ENCODE peak calls at places on chromosomes 6 and 20, in six cellular contexts. U is fibroblast of lung, G is right cardiac atrium, P is upper lobe of right lung, L is sigmoid colon, A is AG04450. N is an unnamed sample.

GRCh38 chr6:33633084-33633461 is 12.0 kb downstream of the ITPR3 start:
- DNase-seq in U (no peak), G (no peak), P (no peak), L (no peak), A (no peak), N (no peak)

GRCh38 chr20:57663681-57664451 is 43.6 kb upstream of the ZBP1 start:
- DNase-seq in U (no peak), G (peak; percentile 50), P (peak; percentile 61), L (peak; percentile 64), A (no peak), N (no peak)

GRCh38 chr6:54361734-54362133 is 53.5 kb downstream of the TINAG start:
- DNase-seq in U (no peak), G (no peak), P (no peak), L (no peak), A (no peak), N (no peak)

GRCh38 chr6:42276008-42276890 is 58.6 kb upstream of the MRPS10 start:
- DNase-seq in U (peak; percentile 63), G (peak; percentile 80), P (no peak), L (peak; percentile 86), A (no peak), N (no peak)

GRCh38 chr6:35253249-35253648 is 6.3 kb upstream of the ZNF76 start:
- DNase-seq in U (no peak), G (no peak), P (no peak), L (peak; percentile 54), A (no peak), N (no peak)

GRCh38 chr20:33910056-33910455 is 83.7 kb upstream of the RALY start:
- DNase-seq in U (peak; percentile 68), G (no peak), P (no peak), L (no peak), A (no peak), N (peak; percentile 36)

GRCh38 chr20:55252525-55252924 is 752.8 kb downstream of the CBLN4 start:
- DNase-seq in U (no peak), G (no peak), P (no peak), L (no peak), A (no peak), N (peak; percentile 43)

GRCh38 chr6:6927437-6928361 is 180.1 kb upstream of the RREB1 start:
- DNase-seq in U (peak; percentile 40), G (peak; percentile 79), P (peak; percentile 78), L (no peak), A (no peak), N (no peak)

GRCh38 chr20:10565191-10565921 is 108.4 kb downstream of the JAG1 start:
- DNase-seq in U (peak; percentile 90), G (peak; percentile 47), P (no peak), L (no peak), A (peak; percentile 32), N (no peak)

GRCh38 chr6:31874836-31875572 is 3.8 kb downstream of the SLC44A4 start:
- DNase-seq in U (peak; percentile 37), G (peak; percentile 8), P (no peak), L (no peak), A (no peak), N (no peak)

GRCh38 chr6:8277769-8278168 is 157.6 kb downstream of the SLC35B3 start:
- DNase-seq in U (no peak), G (no peak), P (no peak), L (no peak), A (no peak), N (no peak)

GRCh38 chr6:44049163-44049988 is 77.9 kb downstream of the MRPL14 start:
- DNase-seq in U (peak; percentile 85), G (no peak), P (no peak), L (peak; percentile 85), A (no peak), N (peak; percentile 84)

GRCh38 chr6:156538875-156539660 is 238.1 kb upstream of the ARID1B start:
- DNase-seq in U (no peak), G (no peak), P (no peak), L (no peak), A (no peak), N (no peak)

GRCh38 chr6:16394651-16395050 is 156.3 kb downstream of the GMPR start:
- DNase-seq in U (no peak), G (no peak), P (no peak), L (no peak), A (no peak), N (no peak)

GRCh38 chr20:37990571-37991151 is 42.6 kb downstream of the TTI1 start:
- DNase-seq in U (peak; percentile 91), G (peak; percentile 87), P (peak; percentile 80), L (no peak), A (peak; percentile 59), N (no peak)

GRCh38 chr20:1328680-1329330 is at the start of gene SDCBP2:
- DNase-seq in U (no peak), G (no peak), P (peak; percentile 77), L (peak; percentile 49), A (no peak), N (no peak)

GRCh38 chr6:24667378-24667803 is 514 bp downstream of the ACOT13 start:
- DNase-seq in U (no peak), G (no peak), P (no peak), L (no peak), A (no peak), N (no peak)

GRCh38 chr6:10400330-10400729 is 14.5 kb downstream of the TFAP2A start:
- DNase-seq in U (no peak), G (no peak), P (no peak), L (no peak), A (no peak), N (no peak)

GRCh38 chr6:158660331-158660730 is 10.5 kb downstream of the SYTL3 start:
- DNase-seq in U (peak; percentile 29), G (no peak), P (no peak), L (peak; percentile 8), A (no peak), N (no peak)

GRCh38 chr20:53224851-53225250 is 252.7 kb downstream of the TSHZ2 start:
- DNase-seq in U (peak; percentile 86), G (no peak), P (no peak), L (no peak), A (no peak), N (no peak)

GRCh38 chr6:4398806-4399205 is 263.4 kb upstream of the ECI2 start:
- DNase-seq in U (no peak), G (no peak), P (no peak), L (no peak), A (peak; percentile 16), N (no peak)

GRCh38 chr6:17418281-17419188 is 25.1 kb downstream of the CAP2 start:
- DNase-seq in U (no peak), G (peak; percentile 35), P (no peak), L (no peak), A (no peak), N (peak; percentile 25)

GRCh38 chr6:135277422-135277821 is 96.3 kb downstream of the MYB start:
- DNase-seq in U (no peak), G (no peak), P (no peak), L (no peak), A (no peak), N (no peak)

GRCh38 chr6:30101939-30102700 is 10.8 kb downstream of the TRIM31 start:
- DNase-seq in U (peak; percentile 75), G (peak; percentile 96), P (peak; percentile 96), L (peak; percentile 95), A (peak; percentile 43), N (peak; percentile 85)
- H3K27me3 ChIP-seq in U (peaks cover 34% of the 10 kb centered on the region), G (no peaks in the 10 kb centered on the region), P (peaks cover 23% of the 10 kb centered on the region), L (peaks cover 21% of the 10 kb centered on the region), A (peaks cover 60% of the 10 kb centered on the region), N (peaks cover 2% of the 10 kb centered on the region)

GRCh38 chr6:168014406-168014959 is 17.0 kb downstream of the KIF25 start:
- DNase-seq in U (no peak), G (no peak), P (no peak), L (no peak), A (no peak), N (no peak)

GRCh38 chr6:168011291-168011690 is 13.8 kb downstream of the KIF25 start:
- DNase-seq in U (no peak), G (no peak), P (no peak), L (no peak), A (no peak), N (no peak)

GRCh38 chr6:168015492-168016175 is 18.2 kb downstream of the KIF25 start:
- DNase-seq in U (no peak), G (no peak), P (no peak), L (no peak), A (no peak), N (no peak)

GRCh38 chr6:168013250-168013915 is 15.9 kb downstream of the KIF25 start:
- DNase-seq in U (no peak), G (no peak), P (no peak), L (no peak), A (no peak), N (no peak)

DNA sequence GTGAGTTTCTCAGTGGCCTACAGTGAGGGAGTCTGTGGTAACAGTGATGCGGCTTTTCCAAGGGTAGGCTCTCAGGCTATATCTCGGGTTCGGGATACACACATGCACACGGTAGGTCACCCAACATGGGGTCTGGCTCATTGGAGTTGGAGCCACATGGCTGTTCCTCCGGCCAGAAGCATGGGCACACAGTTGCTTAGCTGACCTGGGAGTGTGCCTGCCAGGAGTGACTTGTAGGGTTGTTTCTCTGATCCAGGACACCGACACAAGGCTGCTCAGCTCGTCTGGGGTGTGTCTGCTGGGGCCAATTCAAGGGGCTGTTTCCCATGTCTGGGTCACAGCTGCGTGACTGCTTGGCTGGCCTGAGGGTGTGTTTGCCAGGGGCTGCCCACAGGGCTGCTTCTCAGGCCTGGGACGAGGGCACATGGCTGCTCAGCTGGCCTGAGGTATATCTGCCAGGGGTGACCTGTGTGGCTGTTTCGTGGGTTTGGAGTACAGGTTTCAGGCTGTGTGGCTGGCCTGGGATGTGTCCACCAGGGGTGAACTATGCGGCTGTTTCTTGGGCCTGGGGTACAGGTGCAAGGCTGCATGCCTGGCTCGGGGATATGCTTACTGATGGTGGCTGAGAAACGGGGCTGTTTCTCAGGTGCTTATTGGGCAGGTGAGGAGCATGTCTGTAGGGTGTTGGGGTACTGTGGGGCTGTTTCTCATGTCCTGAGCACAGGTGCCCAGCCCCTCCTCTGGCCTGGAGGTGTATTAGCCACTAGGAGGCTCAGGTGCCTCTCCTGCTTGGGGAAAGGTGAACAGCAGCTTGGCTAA is 15.2 kb downstream of the KIF25 start:
- DNase-seq in U (no peak), G (no peak), P (no peak), L (no peak), A (no peak), N (no peak)
- H3K9me3 ChIP-seq in U (no peaks in the 10 kb centered on the region), G (no peaks in the 10 kb centered on the region), P (peaks cover 17% of the 10 kb centered on the region), L (peaks cover 8% of the 10 kb centered on the region), A (peaks cover 33% of the 10 kb centered on the region), N (peaks cover 33% of the 10 kb centered on the region)

DNA sequence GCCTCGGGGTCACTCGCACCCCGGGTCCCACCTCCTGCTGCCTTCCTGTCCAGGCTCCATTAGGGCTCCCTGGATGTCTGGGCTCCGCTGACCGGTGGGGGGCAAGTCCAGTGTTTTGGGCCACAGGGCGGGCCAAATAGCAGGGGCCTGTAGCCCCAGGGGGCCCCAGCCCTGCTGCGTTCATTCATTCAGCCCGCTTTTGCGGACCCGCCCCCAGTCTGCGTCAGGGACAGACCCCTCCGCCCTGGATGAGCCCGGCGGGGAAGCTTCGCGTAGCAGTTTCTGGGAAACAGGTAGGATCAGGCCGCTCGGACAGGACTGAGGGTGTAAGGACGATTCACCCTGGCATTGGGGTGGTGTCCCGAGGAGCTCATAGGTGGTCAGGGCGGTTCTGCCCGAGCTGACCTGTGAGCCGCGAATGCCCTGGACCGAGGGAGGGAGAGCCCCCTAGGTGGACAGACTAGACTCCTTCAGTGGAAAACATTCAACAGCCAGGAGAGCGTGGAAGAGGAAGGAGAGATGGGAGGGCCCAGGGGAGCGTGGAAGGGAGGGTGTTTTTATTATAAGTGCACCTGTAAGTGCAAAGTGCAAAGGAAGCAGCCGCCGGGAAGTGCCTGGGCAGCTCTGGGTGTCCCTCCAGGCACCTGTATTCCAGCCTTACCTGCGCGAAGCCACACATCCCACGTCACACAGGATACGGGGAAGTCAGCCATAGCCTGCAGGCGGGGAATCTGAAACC is 619 bp downstream of the ENTPD6 start:
- DNase-seq in U (no peak), G (no peak), P (no peak), L (no peak), A (no peak), N (peak; percentile 37)
- H3K4me3 ChIP-seq in U (peak overlapping the region; percentile 65), G (peak overlapping the region; percentile 78), P (peak overlapping the region; percentile 92), L (peak overlapping the region; percentile 82), A (peak overlapping the region; percentile 92), N (peak overlapping the region; percentile 80)

GRCh38 chr6:1625926-1626413 is 16.3 kb downstream of the FOXC1 start:
- DNase-seq in U (peak; percentile 24), G (no peak), P (no peak), L (no peak), A (no peak), N (no peak)
- H3K27me3 ChIP-seq in U (peaks cover 17% of the 10 kb centered on the region), G (no peaks in the 10 kb centered on the region), P (peaks cover 75% of the 10 kb centered on the region), L (peaks cover 34% of the 10 kb centered on the region), A (peaks cover 24% of the 10 kb centered on the region), N (no peaks in the 10 kb centered on the region)

N was measured in MG63.